ENCODE peak calls at places on chromosomes 13 and 19, in seven cellular contexts. One of them, this sample, is unnamed. For H3K36me3, the result is how much of the 10 kb centered on the place peaks cover.

GRCh38 chr19:10230904-10231623 is at the start of gene S1PR2:
- DNase-seq in IMR-90: peak
- DNase-seq in neuronal stem cell: peak
- DNase-seq in sigmoid colon: peak
- DNase-seq in Peyer's patch: peak
- DNase-seq in heart left ventricle: peak
- DNase-seq in lung: peak
- DNase-seq in this sample: peak

GRCh38 chr19:40139533-40140287 is 49.0 kb upstream of the ZNF780A start:
- DNase-seq in lung: no peak
- DNase-seq in neuronal stem cell: peak
- DNase-seq in heart left ventricle: no peak
- DNase-seq in Peyer's patch: no peak
- DNase-seq in IMR-90: peak
- DNase-seq in sigmoid colon: no peak
- DNase-seq in this sample: peak

GRCh38 chr19:19061491-19061890 is 2.3 kb upstream of the SLC25A42 start:
- DNase-seq in heart left ventricle: peak
- DNase-seq in Peyer's patch: no peak
- DNase-seq in lung: no peak
- DNase-seq in IMR-90: no peak
- DNase-seq in neuronal stem cell: no peak
- DNase-seq in sigmoid colon: no peak
- DNase-seq in this sample: no peak

GRCh38 chr19:18422530-18423191 is 3.5 kb downstream of the SSBP4 start:
- DNase-seq in lung: no peak
- DNase-seq in sigmoid colon: no peak
- DNase-seq in neuronal stem cell: no peak
- DNase-seq in heart left ventricle: no peak
- DNase-seq in IMR-90: no peak
- DNase-seq in Peyer's patch: peak
- DNase-seq in this sample: no peak

GRCh38 chr19:44848036-44848804 is 2.1 kb downstream of the NECTIN2 start:
- DNase-seq in IMR-90: peak
- DNase-seq in lung: no peak
- DNase-seq in neuronal stem cell: peak
- DNase-seq in Peyer's patch: peak
- DNase-seq in sigmoid colon: peak
- DNase-seq in heart left ventricle: peak
- DNase-seq in this sample: no peak

GRCh38 chr13:106369858-106370257 is 165.6 kb downstream of the EFNB2 start:
- DNase-seq in sigmoid colon: no peak
- DNase-seq in lung: no peak
- DNase-seq in IMR-90: no peak
- DNase-seq in Peyer's patch: no peak
- DNase-seq in neuronal stem cell: no peak
- DNase-seq in heart left ventricle: no peak
- DNase-seq in this sample: no peak

GRCh38 chr19:29371766-29372415 is 153.9 kb upstream of the VSTM2B start:
- DNase-seq in IMR-90: no peak
- DNase-seq in Peyer's patch: peak
- DNase-seq in heart left ventricle: no peak
- DNase-seq in neuronal stem cell: no peak
- DNase-seq in sigmoid colon: no peak
- DNase-seq in lung: no peak
- DNase-seq in this sample: no peak

GRCh38 chr19:6694147-6694815 is 24.3 kb upstream of the TNFSF14 start:
- DNase-seq in IMR-90: no peak
- DNase-seq in sigmoid colon: no peak
- DNase-seq in heart left ventricle: no peak
- DNase-seq in neuronal stem cell: no peak
- DNase-seq in Peyer's patch: no peak
- DNase-seq in lung: no peak
- DNase-seq in this sample: no peak

GRCh38 chr19:1296575-1297271 is 11.1 kb downstream of the EFNA2 start:
- DNase-seq in lung: no peak
- DNase-seq in neuronal stem cell: no peak
- DNase-seq in Peyer's patch: no peak
- DNase-seq in sigmoid colon: no peak
- DNase-seq in heart left ventricle: no peak
- DNase-seq in IMR-90: no peak
- DNase-seq in this sample: no peak

GRCh38 chr13:110716235-110716505 is 2.7 kb downstream of the ING1 start:
- DNase-seq in neuronal stem cell: no peak
- DNase-seq in Peyer's patch: peak
- DNase-seq in lung: peak
- DNase-seq in heart left ventricle: peak
- DNase-seq in sigmoid colon: peak
- DNase-seq in IMR-90: no peak
- DNase-seq in this sample: peak

GRCh38 chr13:76542176-76542575 is 344.0 kb downstream of the KCTD12 start:
- DNase-seq in sigmoid colon: no peak
- DNase-seq in neuronal stem cell: no peak
- DNase-seq in heart left ventricle: no peak
- DNase-seq in Peyer's patch: no peak
- DNase-seq in lung: no peak
- DNase-seq in IMR-90: no peak
- DNase-seq in this sample: no peak

GRCh38 chr19:58380037-58380735 is 644 bp downstream of the ZNF837 start:
- DNase-seq in IMR-90: no peak
- DNase-seq in heart left ventricle: no peak
- DNase-seq in Peyer's patch: no peak
- DNase-seq in sigmoid colon: no peak
- DNase-seq in lung: no peak
- DNase-seq in neuronal stem cell: no peak
- DNase-seq in this sample: no peak

GRCh38 chr19:1912760-1913505 is 7.7 kb downstream of the ADAT3 start:
- DNase-seq in sigmoid colon: no peak
- DNase-seq in lung: no peak
- DNase-seq in IMR-90: no peak
- DNase-seq in heart left ventricle: no peak
- DNase-seq in neuronal stem cell: no peak
- DNase-seq in Peyer's patch: no peak
- DNase-seq in this sample: no peak

GRCh38 chr19:57279418-57280164 is 694 bp upstream of the ZNF460 start:
- DNase-seq in IMR-90: peak
- DNase-seq in heart left ventricle: peak
- DNase-seq in lung: peak
- DNase-seq in neuronal stem cell: peak
- DNase-seq in sigmoid colon: peak
- DNase-seq in Peyer's patch: peak
- DNase-seq in this sample: peak

GRCh38 chr19:32873560-32873959 is 4.0 kb upstream of the SLC7A9 start:
- DNase-seq in heart left ventricle: no peak
- DNase-seq in lung: no peak
- DNase-seq in neuronal stem cell: no peak
- DNase-seq in IMR-90: no peak
- DNase-seq in sigmoid colon: no peak
- DNase-seq in Peyer's patch: no peak
- DNase-seq in this sample: no peak

GRCh38 chr19:34500656-34501120 is 19.1 kb downstream of the WTIP start:
- DNase-seq in neuronal stem cell: no peak
- DNase-seq in sigmoid colon: peak
- DNase-seq in Peyer's patch: peak
- DNase-seq in IMR-90: no peak
- DNase-seq in lung: no peak
- DNase-seq in heart left ventricle: no peak
- DNase-seq in this sample: no peak

GRCh38 chr13:109945206-109945960 is 159.0 kb upstream of the IRS2 start:
- DNase-seq in sigmoid colon: no peak
- DNase-seq in neuronal stem cell: no peak
- DNase-seq in lung: no peak
- DNase-seq in Peyer's patch: no peak
- DNase-seq in IMR-90: peak
- DNase-seq in heart left ventricle: no peak
- DNase-seq in this sample: no peak

GRCh38 chr19:11203194-11204075 is 6.1 kb upstream of the KANK2 start:
- DNase-seq in heart left ventricle: peak
- DNase-seq in IMR-90: peak
- DNase-seq in neuronal stem cell: peak
- DNase-seq in sigmoid colon: peak
- DNase-seq in lung: peak
- DNase-seq in Peyer's patch: peak
- DNase-seq in this sample: no peak

GRCh38 chr19:53944416-53944815 is 18.3 kb upstream of the CACNG8 start:
- DNase-seq in neuronal stem cell: no peak
- DNase-seq in Peyer's patch: no peak
- DNase-seq in IMR-90: no peak
- DNase-seq in heart left ventricle: no peak
- DNase-seq in sigmoid colon: no peak
- DNase-seq in lung: no peak
- DNase-seq in this sample: no peak

GRCh38 chr19:33618884-33619283 is 2.9 kb upstream of the CHST8 start:
- DNase-seq in lung: no peak
- DNase-seq in neuronal stem cell: no peak
- DNase-seq in Peyer's patch: no peak
- DNase-seq in IMR-90: no peak
- DNase-seq in heart left ventricle: no peak
- DNase-seq in sigmoid colon: peak
- DNase-seq in this sample: no peak

GRCh38 chr19:29086182-29086581 is 126.8 kb downstream of the UQCRFS1 start:
- DNase-seq in lung: no peak
- DNase-seq in heart left ventricle: no peak
- DNase-seq in Peyer's patch: no peak
- DNase-seq in sigmoid colon: no peak
- DNase-seq in neuronal stem cell: no peak
- DNase-seq in IMR-90: no peak
- DNase-seq in this sample: no peak

GRCh38 chr19:56837492-56837891 is 3.0 kb downstream of the PEG3 start:
- DNase-seq in Peyer's patch: peak
- DNase-seq in lung: peak
- DNase-seq in sigmoid colon: peak
- DNase-seq in neuronal stem cell: no peak
- DNase-seq in heart left ventricle: peak
- DNase-seq in IMR-90: no peak
- DNase-seq in this sample: no peak

GRCh38 chr13:77733674-77734073 is 36.2 kb downstream of the SLAIN1 start:
- DNase-seq in Peyer's patch: no peak
- DNase-seq in lung: no peak
- DNase-seq in IMR-90: no peak
- DNase-seq in sigmoid colon: no peak
- DNase-seq in neuronal stem cell: no peak
- DNase-seq in heart left ventricle: no peak
- DNase-seq in this sample: no peak

GRCh38 chr13:78160793-78161192 is 242.2 kb upstream of the EDNRB start:
- DNase-seq in lung: no peak
- DNase-seq in neuronal stem cell: no peak
- DNase-seq in IMR-90: peak
- DNase-seq in sigmoid colon: no peak
- DNase-seq in Peyer's patch: no peak
- DNase-seq in heart left ventricle: no peak
- DNase-seq in this sample: no peak

GRCh38 chr13:111962431-111962891 is 104.5 kb upstream of the SOX1 start:
- DNase-seq in neuronal stem cell: no peak
- DNase-seq in sigmoid colon: peak
- DNase-seq in IMR-90: no peak
- DNase-seq in Peyer's patch: no peak
- DNase-seq in heart left ventricle: no peak
- DNase-seq in lung: no peak
- DNase-seq in this sample: no peak

GRCh38 chr13:27289016-27289665 is 18.5 kb downstream of the RASL11A start:
- DNase-seq in sigmoid colon: no peak
- DNase-seq in heart left ventricle: no peak
- DNase-seq in neuronal stem cell: no peak
- DNase-seq in Peyer's patch: no peak
- DNase-seq in lung: no peak
- DNase-seq in IMR-90: no peak
- DNase-seq in this sample: no peak

GRCh38 chr13:33053397-33054066 is 37.3 kb downstream of the KL start:
- DNase-seq in heart left ventricle: no peak
- DNase-seq in IMR-90: no peak
- DNase-seq in sigmoid colon: no peak
- DNase-seq in Peyer's patch: no peak
- DNase-seq in lung: no peak
- DNase-seq in neuronal stem cell: no peak
- DNase-seq in this sample: no peak
- H3K27ac ChIP-seq in heart left ventricle: no peak
- H3K27ac ChIP-seq in IMR-90: no peak
- H3K27ac ChIP-seq in sigmoid colon: peak
- H3K27ac ChIP-seq in Peyer's patch: no peak
- H3K27ac ChIP-seq in lung: no peak
- H3K27ac ChIP-seq in neuronal stem cell: no peak
- H3K27ac ChIP-seq in this sample: no peak

GRCh38 chr19:46035986-46036744 is 4.6 kb downstream of the IGFL4 start:
- DNase-seq in sigmoid colon: peak
- DNase-seq in Peyer's patch: no peak
- DNase-seq in IMR-90: no peak
- DNase-seq in lung: no peak
- DNase-seq in heart left ventricle: no peak
- DNase-seq in neuronal stem cell: no peak
- DNase-seq in this sample: no peak

GRCh38 chr19:46036745-46037126 is 4.1 kb downstream of the IGFL4 start:
- DNase-seq in neuronal stem cell: no peak
- DNase-seq in heart left ventricle: no peak
- DNase-seq in Peyer's patch: no peak
- DNase-seq in sigmoid colon: no peak
- DNase-seq in IMR-90: no peak
- DNase-seq in lung: no peak
- DNase-seq in this sample: no peak

GRCh38 chr19:46033401-46033800 is 7.4 kb downstream of the IGFL4 start:
- DNase-seq in heart left ventricle: no peak
- DNase-seq in lung: no peak
- DNase-seq in IMR-90: no peak
- DNase-seq in neuronal stem cell: no peak
- DNase-seq in Peyer's patch: no peak
- DNase-seq in sigmoid colon: peak
- DNase-seq in this sample: no peak

GRCh38 chr19:46032597-46033025 is 8.2 kb downstream of the IGFL4 start:
- DNase-seq in IMR-90: no peak
- DNase-seq in Peyer's patch: no peak
- DNase-seq in lung: no peak
- DNase-seq in heart left ventricle: no peak
- DNase-seq in sigmoid colon: no peak
- DNase-seq in neuronal stem cell: no peak
- DNase-seq in this sample: no peak

GRCh38 chr19:46035546-46035945 is 5.3 kb downstream of the IGFL4 start:
- DNase-seq in lung: no peak
- DNase-seq in sigmoid colon: peak
- DNase-seq in neuronal stem cell: no peak
- DNase-seq in heart left ventricle: no peak
- DNase-seq in Peyer's patch: no peak
- DNase-seq in IMR-90: no peak
- DNase-seq in this sample: no peak
- H3K36me3 ChIP-seq in lung: under half
- H3K36me3 ChIP-seq in sigmoid colon: under half
- H3K36me3 ChIP-seq in neuronal stem cell: under half
- H3K36me3 ChIP-seq in heart left ventricle: under half
- H3K36me3 ChIP-seq in Peyer's patch: under half
- H3K36me3 ChIP-seq in IMR-90: under half
- H3K36me3 ChIP-seq in this sample: under half

GRCh38 chr13:95603887-95604533 is 40.5 kb downstream of the DZIP1 start:
- DNase-seq in Peyer's patch: peak
- DNase-seq in heart left ventricle: no peak
- DNase-seq in lung: no peak
- DNase-seq in IMR-90: no peak
- DNase-seq in sigmoid colon: no peak
- DNase-seq in neuronal stem cell: no peak
- DNase-seq in this sample: no peak
- H3K27ac ChIP-seq in Peyer's patch: no peak
- H3K27ac ChIP-seq in heart left ventricle: no peak
- H3K27ac ChIP-seq in lung: no peak
- H3K27ac ChIP-seq in IMR-90: no peak
- H3K27ac ChIP-seq in sigmoid colon: peak
- H3K27ac ChIP-seq in neuronal stem cell: no peak
- H3K27ac ChIP-seq in this sample: no peak

GRCh38 chr19:49109051-49109450 is 5.1 kb upstream of the LIN7B start:
- DNase-seq in lung: no peak
- DNase-seq in Peyer's patch: no peak
- DNase-seq in sigmoid colon: no peak
- DNase-seq in heart left ventricle: no peak
- DNase-seq in IMR-90: no peak
- DNase-seq in neuronal stem cell: no peak
- DNase-seq in this sample: no peak
- H3K36me3 ChIP-seq in lung: under half
- H3K36me3 ChIP-seq in Peyer's patch: half or more
- H3K36me3 ChIP-seq in sigmoid colon: under half
- H3K36me3 ChIP-seq in heart left ventricle: half or more
- H3K36me3 ChIP-seq in IMR-90: half or more
- H3K36me3 ChIP-seq in neuronal stem cell: half or more
- H3K36me3 ChIP-seq in this sample: under half